ENCODE peak calls at places on chromosomes 5 and 9, in seven cellular contexts. G is GM23338, U is HCT116, N is HepG2, W is A549, V is SK-N-SH, S is HL-60. I is an unnamed sample.
A peak's percentile ranks its signal among the peaks of the same experiment; 100 is the strongest.

GRCh38 chr9:4494337-4494736 is 4.1 kb downstream of the SLC1A1 start:
- DNase-seq in G (no peak), U (no peak), N (no peak), W (no peak), V (no peak), S (no peak), I (no peak)

GRCh38 chr9:127336708-127337352 is 60.1 kb upstream of the SLC2A8 start:
- DNase-seq in G (no peak), U (peak; percentile 69), N (peak; percentile 16), W (peak; percentile 88), V (no peak), S (no peak), I (peak; percentile 76)

GRCh38 chr5:129395247-129395646 is 64.9 kb upstream of the ADAMTS19 start:
- DNase-seq in G (peak; percentile 79), U (no peak), N (no peak), W (no peak), V (no peak), S (no peak), I (no peak)

GRCh38 chr9:109416135-109416706 is 81.9 kb downstream of the PTPN3 start:
- DNase-seq in G (no peak), U (no peak), N (no peak), W (no peak), V (no peak), S (no peak), I (no peak)

GRCh38 chr9:132647355-132647754 is 22.4 kb downstream of the DDX31 start:
- DNase-seq in G (no peak), U (no peak), N (no peak), W (no peak), V (no peak), S (no peak), I (no peak)

GRCh38 chr9:123129411-123129810 is 95.9 kb downstream of the GPR21 start:
- DNase-seq in G (no peak), U (no peak), N (no peak), W (no peak), V (no peak), S (no peak), I (no peak)

GRCh38 chr5:169745441-169746146 is 108.5 kb downstream of the DOCK2 start:
- DNase-seq in G (no peak), U (no peak), N (no peak), W (no peak), V (no peak), S (no peak), I (no peak)

GRCh38 chr5:160923927-160924705 is 72.1 kb upstream of the ATP10B start:
- DNase-seq in G (peak; percentile 40), U (no peak), N (peak; percentile 67), W (no peak), V (no peak), S (no peak), I (no peak)

GRCh38 chr5:138438724-138439536 is at the start of gene REEP2:
- DNase-seq in G (peak; percentile 82), U (no peak), N (no peak), W (peak; percentile 22), V (peak; percentile 94), S (peak; percentile 10), I (no peak)

GRCh38 chr5:5688194-5688924 is 265.9 kb downstream of the ICE1 start:
- DNase-seq in G (no peak), U (no peak), N (no peak), W (no peak), V (no peak), S (no peak), I (no peak)

GRCh38 chr9:82418334-82418733 is 429.8 kb downstream of the SPATA31D1 start:
- DNase-seq in G (no peak), U (no peak), N (no peak), W (no peak), V (no peak), S (no peak), I (no peak)

GRCh38 chr5:181188700-181189362 is 16.2 kb downstream of the TRIM7 start:
- DNase-seq in G (peak; percentile 80), U (peak; percentile 71), N (peak; percentile 57), W (peak; percentile 91), V (peak; percentile 47), S (no peak), I (no peak)

GRCh38 chr9:89637787-89638186 is 33.0 kb downstream of the GADD45G start:
- DNase-seq in G (no peak), U (no peak), N (no peak), W (no peak), V (no peak), S (no peak), I (no peak)

GRCh38 chr5:65468633-65469032 is 13.1 kb downstream of the ADAMTS6 start:
- DNase-seq in G (no peak), U (no peak), N (no peak), W (no peak), V (no peak), S (no peak), I (no peak)

GRCh38 chr5:170758481-170758880 is 25.0 kb upstream of the GABRP start:
- DNase-seq in G (no peak), U (no peak), N (no peak), W (no peak), V (no peak), S (no peak), I (no peak)

GRCh38 chr9:77588319-77588937 is 59.7 kb downstream of the GNA14 start:
- DNase-seq in G (no peak), U (no peak), N (no peak), W (peak; percentile 53), V (no peak), S (no peak), I (no peak)

GRCh38 chr5:73433982-73434342 is 14.6 kb downstream of the FOXD1 start:
- DNase-seq in G (no peak), U (no peak), N (no peak), W (no peak), V (no peak), S (no peak), I (no peak)

GRCh38 chr9:96505316-96505991 is 55.5 kb downstream of the HABP4 start:
- DNase-seq in G (no peak), U (no peak), N (no peak), W (no peak), V (no peak), S (no peak), I (no peak)

GRCh38 chr9:68498816-68499215 is 41.9 kb downstream of the TMEM252 start:
- DNase-seq in G (no peak), U (no peak), N (no peak), W (no peak), V (no peak), S (no peak), I (no peak)

GRCh38 chr5:37815913-37816312 is 23.9 kb downstream of the GDNF start:
- DNase-seq in G (no peak), U (no peak), N (no peak), W (no peak), V (no peak), S (no peak), I (no peak)

GRCh38 chr9:33686942-33687341 is 108.4 kb upstream of the PRSS3 start:
- DNase-seq in G (no peak), U (no peak), N (no peak), W (no peak), V (no peak), S (no peak), I (no peak)

GRCh38 chr5:54804086-54804485 is 181.3 kb downstream of the ESM1 start:
- DNase-seq in G (no peak), U (no peak), N (no peak), W (no peak), V (no peak), S (no peak), I (no peak)

GRCh38 chr5:54803381-54804025 is 181.9 kb downstream of the ESM1 start:
- DNase-seq in G (no peak), U (no peak), N (no peak), W (no peak), V (no peak), S (no peak), I (no peak)

GRCh38 chr5:54804521-54804920 is 180.9 kb downstream of the ESM1 start:
- DNase-seq in G (no peak), U (no peak), N (no peak), W (no peak), V (no peak), S (no peak), I (no peak)

DNA sequence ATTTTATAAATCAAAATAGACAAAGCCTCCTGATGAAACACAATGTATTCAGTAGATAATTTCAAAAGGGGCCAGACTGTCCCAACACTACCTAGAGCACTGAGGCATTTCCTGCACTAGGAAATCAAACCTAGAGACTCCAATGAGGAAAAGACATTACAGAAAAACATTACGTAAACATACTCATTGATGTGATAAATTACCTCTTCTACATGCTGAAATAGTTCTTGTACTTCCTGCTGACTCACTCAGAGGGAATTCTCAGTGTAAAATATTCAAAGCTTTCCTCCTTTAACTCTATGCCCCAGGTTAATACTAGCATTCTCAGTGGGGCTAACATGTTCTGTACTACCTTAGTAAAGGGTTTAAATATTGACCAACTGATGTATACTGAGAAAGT is 178.0 kb downstream of the ESM1 start:
- DNase-seq in G (no peak), U (no peak), N (no peak), W (peak; percentile 33), V (no peak), S (no peak), I (no peak)
- TF ChIP-seq REST in G (no peak), U (no peak), N (no peak), W (no peak), V (no peak), S (no peak), I (no peak)

DNA sequence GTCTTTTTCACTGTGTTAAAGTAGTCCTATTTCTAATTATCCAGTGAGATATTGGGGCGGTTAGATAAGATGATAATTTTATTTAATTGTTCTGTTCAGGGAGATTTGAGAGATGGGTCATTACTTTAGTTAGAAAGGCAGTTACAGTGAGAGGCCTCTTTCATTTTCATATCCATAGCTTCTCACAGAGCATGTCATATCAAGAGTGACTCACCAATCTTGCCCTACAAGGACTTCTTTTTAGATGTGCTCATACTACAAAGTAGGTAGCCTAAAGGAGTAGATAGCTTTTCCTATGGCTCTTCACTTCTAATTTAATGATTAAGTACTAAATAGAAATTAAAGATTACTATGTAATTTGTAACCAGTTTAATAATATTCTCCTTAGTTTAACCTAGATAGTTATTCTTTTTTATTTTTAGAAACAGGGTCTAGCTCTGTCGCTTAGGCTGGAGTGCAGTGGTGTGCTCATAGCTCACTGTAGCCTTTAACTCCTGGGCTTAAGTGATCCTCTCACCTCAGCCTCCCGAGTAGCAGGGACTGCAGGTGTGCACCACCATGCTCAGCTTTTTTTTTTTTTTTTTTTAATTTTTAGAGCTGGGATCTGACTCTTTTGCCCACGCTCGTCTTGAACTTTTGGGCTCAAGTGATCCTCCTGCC is 71.0 kb downstream of the FER start:
- DNase-seq in G (no peak), U (no peak), N (no peak), W (peak; percentile 13), V (no peak), S (no peak), I (no peak)
- TF ChIP-seq REST in G (no peak), U (no peak), N (no peak), W (no peak), V (no peak), S (no peak), I (no peak)

GRCh38 chr5:159135896-159136531 is 36.3 kb upstream of the EBF1 start:
- DNase-seq in G (no peak), U (no peak), N (no peak), W (peak; percentile 66), V (no peak), S (no peak), I (no peak)
- TF ChIP-seq REST in G (no peak), U (no peak), N (no peak), W (no peak), V (no peak), S (no peak), I (no peak)

DNA sequence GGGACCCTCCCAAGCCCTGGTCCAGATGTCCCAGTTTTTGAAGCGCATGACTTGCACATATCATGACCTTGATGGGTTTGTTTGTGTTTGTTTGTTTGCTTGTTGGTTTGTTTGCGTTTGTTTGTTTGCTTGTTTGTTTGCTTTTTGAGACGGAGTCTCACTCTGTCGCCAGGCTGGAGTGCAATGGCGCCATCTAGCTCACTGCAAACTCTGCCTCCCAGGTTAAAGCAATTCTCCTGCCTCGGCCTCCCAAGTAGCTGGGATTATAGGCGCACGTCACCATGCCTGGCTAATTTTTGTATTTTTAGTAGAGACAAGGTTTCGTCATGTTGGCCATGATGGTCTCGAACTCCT is 13.0 kb upstream of the UBAC1 start:
- DNase-seq in G (no peak), U (no peak), N (no peak), W (no peak), V (no peak), S (no peak), I (no peak)
- TF ChIP-seq REST in G (peak; percentile 27), U (no peak), N (no peak), W (no peak), V (no peak), S (no peak), I (no peak)